ENCODE peak calls at places on chromosomes 7 and 10, in ten cellular contexts. One of them, this sample, is unnamed.

GRCh38 chr10:1476106-1476803 is 261.1 kb downstream of the ADARB2 start:
- DNase-seq in lung: no peak
- DNase-seq in Panc1: no peak
- DNase-seq in cardiac muscle cell: no peak
- DNase-seq in thyroid gland: no peak
- DNase-seq in BJ: no peak
- DNase-seq in K562: no peak
- DNase-seq in CD8-positive, alpha-beta T cell: no peak
- DNase-seq in HCT116: no peak
- DNase-seq in Karpas-422: no peak
- DNase-seq in this sample: no peak

GRCh38 chr7:27520828-27521790 is 141.6 kb downstream of the HIBADH start:
- DNase-seq in lung: peak; percentile 44
- DNase-seq in Panc1: no peak
- DNase-seq in cardiac muscle cell: peak; percentile 95
- DNase-seq in thyroid gland: peak; percentile 12
- DNase-seq in BJ: no peak
- DNase-seq in K562: no peak
- DNase-seq in CD8-positive, alpha-beta T cell: no peak
- DNase-seq in HCT116: no peak
- DNase-seq in Karpas-422: no peak
- DNase-seq in this sample: peak; percentile 51

GRCh38 chr7:118094044-118094443 is 89.9 kb upstream of the LSM8 start:
- DNase-seq in lung: no peak
- DNase-seq in Panc1: no peak
- DNase-seq in cardiac muscle cell: no peak
- DNase-seq in thyroid gland: no peak
- DNase-seq in BJ: no peak
- DNase-seq in K562: no peak
- DNase-seq in CD8-positive, alpha-beta T cell: no peak
- DNase-seq in HCT116: no peak
- DNase-seq in Karpas-422: no peak
- DNase-seq in this sample: no peak

GRCh38 chr7:36979810-36980248 is 255.5 kb upstream of the AOAH start:
- DNase-seq in lung: no peak
- DNase-seq in Panc1: no peak
- DNase-seq in cardiac muscle cell: peak; percentile 86
- DNase-seq in thyroid gland: no peak
- DNase-seq in BJ: no peak
- DNase-seq in K562: no peak
- DNase-seq in CD8-positive, alpha-beta T cell: no peak
- DNase-seq in HCT116: no peak
- DNase-seq in Karpas-422: no peak
- DNase-seq in this sample: no peak

GRCh38 chr7:116525298-116525912 is 569 bp downstream of the CAV1 start:
- DNase-seq in lung: peak; percentile 81
- DNase-seq in Panc1: no peak
- DNase-seq in cardiac muscle cell: peak; percentile 36
- DNase-seq in thyroid gland: peak; percentile 73
- DNase-seq in BJ: no peak
- DNase-seq in K562: peak; percentile 45
- DNase-seq in CD8-positive, alpha-beta T cell: peak; percentile 20
- DNase-seq in HCT116: no peak
- DNase-seq in Karpas-422: no peak
- DNase-seq in this sample: peak; percentile 30

GRCh38 chr7:149880871-149881301 is 7.1 kb downstream of the ATP6V0E2 start:
- DNase-seq in lung: peak; percentile 77
- DNase-seq in Panc1: no peak
- DNase-seq in cardiac muscle cell: peak; percentile 14
- DNase-seq in thyroid gland: peak; percentile 97
- DNase-seq in BJ: no peak
- DNase-seq in K562: no peak
- DNase-seq in CD8-positive, alpha-beta T cell: no peak
- DNase-seq in HCT116: no peak
- DNase-seq in Karpas-422: no peak
- DNase-seq in this sample: no peak

GRCh38 chr7:36360244-36360643 is 29.4 kb upstream of the ANLN start:
- DNase-seq in lung: no peak
- DNase-seq in Panc1: no peak
- DNase-seq in cardiac muscle cell: no peak
- DNase-seq in thyroid gland: no peak
- DNase-seq in BJ: no peak
- DNase-seq in K562: no peak
- DNase-seq in CD8-positive, alpha-beta T cell: no peak
- DNase-seq in HCT116: no peak
- DNase-seq in Karpas-422: no peak
- DNase-seq in this sample: no peak

GRCh38 chr10:69345402-69345801 is 67.1 kb downstream of the HK1 start:
- DNase-seq in lung: no peak
- DNase-seq in Panc1: no peak
- DNase-seq in cardiac muscle cell: no peak
- DNase-seq in thyroid gland: peak; percentile 98
- DNase-seq in BJ: no peak
- DNase-seq in K562: no peak
- DNase-seq in CD8-positive, alpha-beta T cell: no peak
- DNase-seq in HCT116: no peak
- DNase-seq in Karpas-422: peak; percentile 49
- DNase-seq in this sample: no peak

GRCh38 chr7:124275411-124275810 is 242.5 kb upstream of the TMEM229A start:
- DNase-seq in lung: no peak
- DNase-seq in Panc1: no peak
- DNase-seq in cardiac muscle cell: no peak
- DNase-seq in thyroid gland: no peak
- DNase-seq in BJ: no peak
- DNase-seq in K562: no peak
- DNase-seq in CD8-positive, alpha-beta T cell: no peak
- DNase-seq in HCT116: no peak
- DNase-seq in Karpas-422: no peak
- DNase-seq in this sample: no peak

GRCh38 chr10:18651324-18652007 is at the start of gene NSUN6:
- DNase-seq in lung: peak; percentile 92
- DNase-seq in Panc1: no peak
- DNase-seq in cardiac muscle cell: peak; percentile 90
- DNase-seq in thyroid gland: peak; percentile 90
- DNase-seq in BJ: no peak
- DNase-seq in K562: peak; percentile 95
- DNase-seq in CD8-positive, alpha-beta T cell: peak; percentile 96
- DNase-seq in HCT116: peak; percentile 75
- DNase-seq in Karpas-422: peak; percentile 97
- DNase-seq in this sample: peak; percentile 87

GRCh38 chr7:91310829-91311460 is 46.7 kb downstream of the FZD1 start:
- DNase-seq in lung: no peak
- DNase-seq in Panc1: no peak
- DNase-seq in cardiac muscle cell: peak; percentile 60
- DNase-seq in thyroid gland: peak; percentile 4
- DNase-seq in BJ: no peak
- DNase-seq in K562: no peak
- DNase-seq in CD8-positive, alpha-beta T cell: no peak
- DNase-seq in HCT116: no peak
- DNase-seq in Karpas-422: no peak
- DNase-seq in this sample: no peak

GRCh38 chr10:60236869-60237524 is 152.7 kb downstream of the ANK3 start:
- DNase-seq in lung: peak; percentile 38
- DNase-seq in Panc1: no peak
- DNase-seq in cardiac muscle cell: peak; percentile 13
- DNase-seq in thyroid gland: peak; percentile 15
- DNase-seq in BJ: no peak
- DNase-seq in K562: no peak
- DNase-seq in CD8-positive, alpha-beta T cell: peak; percentile 12
- DNase-seq in HCT116: no peak
- DNase-seq in Karpas-422: peak; percentile 96
- DNase-seq in this sample: peak; percentile 11

GRCh38 chr10:63707254-63707910 is 186.2 kb downstream of the REEP3 start:
- DNase-seq in lung: peak; percentile 43
- DNase-seq in Panc1: peak; percentile 99
- DNase-seq in cardiac muscle cell: peak; percentile 98
- DNase-seq in thyroid gland: peak; percentile 28
- DNase-seq in BJ: peak; percentile 99
- DNase-seq in K562: peak; percentile 65
- DNase-seq in CD8-positive, alpha-beta T cell: no peak
- DNase-seq in HCT116: peak; percentile 98
- DNase-seq in Karpas-422: no peak
- DNase-seq in this sample: peak; percentile 23

GRCh38 chr7:70730451-70731110 is 401.4 kb upstream of the GALNT17 start:
- DNase-seq in lung: no peak
- DNase-seq in Panc1: no peak
- DNase-seq in cardiac muscle cell: no peak
- DNase-seq in thyroid gland: no peak
- DNase-seq in BJ: no peak
- DNase-seq in K562: no peak
- DNase-seq in CD8-positive, alpha-beta T cell: no peak
- DNase-seq in HCT116: no peak
- DNase-seq in Karpas-422: no peak
- DNase-seq in this sample: no peak

GRCh38 chr7:158237672-158238335 is 349.8 kb downstream of the PTPRN2 start:
- DNase-seq in lung: no peak
- DNase-seq in Panc1: no peak
- DNase-seq in cardiac muscle cell: no peak
- DNase-seq in thyroid gland: no peak
- DNase-seq in BJ: no peak
- DNase-seq in K562: peak; percentile 59
- DNase-seq in CD8-positive, alpha-beta T cell: no peak
- DNase-seq in HCT116: no peak
- DNase-seq in Karpas-422: no peak
- DNase-seq in this sample: no peak

DNA sequence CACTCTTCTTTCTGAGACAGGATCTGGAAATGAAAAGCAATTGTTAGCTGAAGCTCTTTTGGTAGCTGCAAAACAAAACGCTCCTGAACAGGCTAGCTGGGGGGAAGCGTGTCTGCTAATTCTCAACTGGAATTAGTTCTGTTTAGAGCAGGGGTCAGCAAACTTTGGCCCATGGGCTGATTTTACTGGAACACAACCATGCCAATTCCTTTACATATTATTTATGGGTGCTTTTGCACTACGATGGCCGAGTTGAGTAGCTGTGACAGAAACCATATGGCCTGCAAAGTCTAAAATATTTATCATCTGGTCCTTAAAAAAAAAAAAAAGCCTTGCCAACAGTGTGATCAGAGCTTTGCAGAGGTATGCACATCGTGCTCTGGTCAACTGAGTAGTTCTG is 108.4 kb upstream of the PDLIM1 start:
- DNase-seq in lung: no peak
- DNase-seq in Panc1: no peak
- DNase-seq in cardiac muscle cell: no peak
- DNase-seq in thyroid gland: no peak
- DNase-seq in BJ: no peak
- DNase-seq in K562: no peak
- DNase-seq in CD8-positive, alpha-beta T cell: no peak
- DNase-seq in HCT116: no peak
- DNase-seq in Karpas-422: no peak
- DNase-seq in this sample: no peak
- H3K36me3 ChIP-seq in lung: peaks cover 20% of the 10 kb centered on the region
- H3K36me3 ChIP-seq in Panc1: peaks cover 3% of the 10 kb centered on the region
- H3K36me3 ChIP-seq in cardiac muscle cell: peaks cover 28% of the 10 kb centered on the region
- H3K36me3 ChIP-seq in thyroid gland: no peaks in the 10 kb centered on the region
- H3K36me3 ChIP-seq in BJ: no peaks in the 10 kb centered on the region
- H3K36me3 ChIP-seq in K562: peaks cover 3% of the 10 kb centered on the region
- H3K36me3 ChIP-seq in CD8-positive, alpha-beta T cell: no peaks in the 10 kb centered on the region
- H3K36me3 ChIP-seq in HCT116: no peaks in the 10 kb centered on the region
- H3K36me3 ChIP-seq in Karpas-422: no peaks in the 10 kb centered on the region
- H3K36me3 ChIP-seq in this sample: no peaks in the 10 kb centered on the region

GRCh38 chr10:45463244-45464116 is 89.5 kb downstream of the ALOX5 start:
- DNase-seq in lung: no peak
- DNase-seq in Panc1: no peak
- DNase-seq in cardiac muscle cell: peak; percentile 10
- DNase-seq in thyroid gland: no peak
- DNase-seq in BJ: no peak
- DNase-seq in K562: no peak
- DNase-seq in CD8-positive, alpha-beta T cell: no peak
- DNase-seq in HCT116: no peak
- DNase-seq in Karpas-422: no peak
- DNase-seq in this sample: no peak
- H3K4me3 ChIP-seq in lung: no peak overlapping the region
- H3K4me3 ChIP-seq in Panc1: no peak overlapping the region
- H3K4me3 ChIP-seq in cardiac muscle cell: no peak overlapping the region
- H3K4me3 ChIP-seq in thyroid gland: no peak overlapping the region
- H3K4me3 ChIP-seq in BJ: no peak overlapping the region
- H3K4me3 ChIP-seq in K562: no peak overlapping the region
- H3K4me3 ChIP-seq in CD8-positive, alpha-beta T cell: no peak overlapping the region
- H3K4me3 ChIP-seq in HCT116: no peak overlapping the region
- H3K4me3 ChIP-seq in Karpas-422: peak overlapping the region; percentile 55
- H3K4me3 ChIP-seq in this sample: no peak overlapping the region

GRCh38 chr7:25893436-25893835 is 258.6 kb upstream of the NFE2L3 start:
- DNase-seq in lung: no peak
- DNase-seq in Panc1: no peak
- DNase-seq in cardiac muscle cell: no peak
- DNase-seq in thyroid gland: no peak
- DNase-seq in BJ: no peak
- DNase-seq in K562: no peak
- DNase-seq in CD8-positive, alpha-beta T cell: no peak
- DNase-seq in HCT116: no peak
- DNase-seq in Karpas-422: peak; percentile 54
- DNase-seq in this sample: no peak
- H3K36me3 ChIP-seq in lung: no peaks in the 10 kb centered on the region
- H3K36me3 ChIP-seq in Panc1: no peaks in the 10 kb centered on the region
- H3K36me3 ChIP-seq in cardiac muscle cell: no peaks in the 10 kb centered on the region
- H3K36me3 ChIP-seq in thyroid gland: no peaks in the 10 kb centered on the region
- H3K36me3 ChIP-seq in BJ: no peaks in the 10 kb centered on the region
- H3K36me3 ChIP-seq in K562: no peaks in the 10 kb centered on the region
- H3K36me3 ChIP-seq in CD8-positive, alpha-beta T cell: no peaks in the 10 kb centered on the region
- H3K36me3 ChIP-seq in HCT116: no peaks in the 10 kb centered on the region
- H3K36me3 ChIP-seq in Karpas-422: no peaks in the 10 kb centered on the region
- H3K36me3 ChIP-seq in this sample: no peaks in the 10 kb centered on the region

GRCh38 chr10:72801263-72801868 is 92.2 kb upstream of the OIT3 start:
- DNase-seq in lung: no peak
- DNase-seq in Panc1: no peak
- DNase-seq in cardiac muscle cell: no peak
- DNase-seq in thyroid gland: no peak
- DNase-seq in BJ: no peak
- DNase-seq in K562: no peak
- DNase-seq in CD8-positive, alpha-beta T cell: no peak
- DNase-seq in HCT116: no peak
- DNase-seq in Karpas-422: no peak
- DNase-seq in this sample: no peak

GRCh38 chr10:72800741-72801092 is 92.8 kb upstream of the OIT3 start:
- DNase-seq in lung: no peak
- DNase-seq in Panc1: no peak
- DNase-seq in cardiac muscle cell: no peak
- DNase-seq in thyroid gland: no peak
- DNase-seq in BJ: no peak
- DNase-seq in K562: no peak
- DNase-seq in CD8-positive, alpha-beta T cell: no peak
- DNase-seq in HCT116: no peak
- DNase-seq in Karpas-422: no peak
- DNase-seq in this sample: no peak

GRCh38 chr10:72800000-72800740 is 93.4 kb upstream of the OIT3 start:
- DNase-seq in lung: no peak
- DNase-seq in Panc1: no peak
- DNase-seq in cardiac muscle cell: peak; percentile 65
- DNase-seq in thyroid gland: no peak
- DNase-seq in BJ: no peak
- DNase-seq in K562: peak; percentile 40
- DNase-seq in CD8-positive, alpha-beta T cell: no peak
- DNase-seq in HCT116: no peak
- DNase-seq in Karpas-422: no peak
- DNase-seq in this sample: no peak

GRCh38 chr10:72802291-72803118 is 91.0 kb upstream of the OIT3 start:
- DNase-seq in lung: no peak
- DNase-seq in Panc1: no peak
- DNase-seq in cardiac muscle cell: peak; percentile 65
- DNase-seq in thyroid gland: no peak
- DNase-seq in BJ: no peak
- DNase-seq in K562: no peak
- DNase-seq in CD8-positive, alpha-beta T cell: no peak
- DNase-seq in HCT116: no peak
- DNase-seq in Karpas-422: no peak
- DNase-seq in this sample: no peak

GRCh38 chr10:72803119-72803505 is 90.4 kb upstream of the OIT3 start:
- DNase-seq in lung: no peak
- DNase-seq in Panc1: no peak
- DNase-seq in cardiac muscle cell: peak; percentile 40
- DNase-seq in thyroid gland: no peak
- DNase-seq in BJ: no peak
- DNase-seq in K562: no peak
- DNase-seq in CD8-positive, alpha-beta T cell: no peak
- DNase-seq in HCT116: no peak
- DNase-seq in Karpas-422: no peak
- DNase-seq in this sample: no peak
- H3K4me3 ChIP-seq in lung: no peak overlapping the region
- H3K4me3 ChIP-seq in Panc1: no peak overlapping the region
- H3K4me3 ChIP-seq in cardiac muscle cell: no peak overlapping the region
- H3K4me3 ChIP-seq in thyroid gland: no peak overlapping the region
- H3K4me3 ChIP-seq in BJ: no peak overlapping the region
- H3K4me3 ChIP-seq in K562: no peak overlapping the region
- H3K4me3 ChIP-seq in CD8-positive, alpha-beta T cell: no peak overlapping the region
- H3K4me3 ChIP-seq in HCT116: no peak overlapping the region
- H3K4me3 ChIP-seq in Karpas-422: no peak overlapping the region
- H3K4me3 ChIP-seq in this sample: peak overlapping the region; percentile 26

This sample was measured in MG63.